ENCODE peak calls at places on chromosomes 11 and 22, in five cellular contexts. A, Y, Q, E and I are unnamed samples.

GRCh38 chr11:81987829-81988472 is 745.7 kb downstream of the FAM181B start:
- DNase-seq in A (no peak), Y (no peak), Q (no peak), E (peak), I (no peak)

GRCh38 chr11:72234920-72235319 is 9.1 kb downstream of the PHOX2A start:
- DNase-seq in A (peak), Y (no peak), Q (no peak), E (no peak), I (no peak)

GRCh38 chr11:126748097-126748756 is 252.3 kb downstream of the KIRREL3 start:
- DNase-seq in A (peak), Y (no peak), Q (peak), E (no peak), I (no peak)

GRCh38 chr22:30023099-30023498 is 57.2 kb upstream of the HORMAD2 start:
- DNase-seq in A (no peak), Y (no peak), Q (no peak), E (no peak), I (no peak)

GRCh38 chr22:27489265-27489675 is 312.3 kb downstream of the MN1 start:
- DNase-seq in A (no peak), Y (peak), Q (no peak), E (peak), I (no peak)

GRCh38 chr11:44631831-44632230 is 66.4 kb downstream of the CD82 start:
- DNase-seq in A (peak), Y (no peak), Q (no peak), E (no peak), I (peak)

GRCh38 chr22:30020511-30020910 is 59.8 kb upstream of the HORMAD2 start:
- DNase-seq in A (no peak), Y (no peak), Q (no peak), E (no peak), I (no peak)

GRCh38 chr11:36131719-36132349 is 157.4 kb downstream of the COMMD9 start:
- DNase-seq in A (no peak), Y (no peak), Q (no peak), E (peak), I (no peak)

GRCh38 chr22:50034126-50035081 is 21.8 kb upstream of the IL17REL start:
- DNase-seq in A (peak), Y (no peak), Q (no peak), E (no peak), I (no peak)